ENCODE peak calls at places on chromosomes 13 and 19, in five cellular contexts. One of them, this sample, is unnamed.

GRCh38 chr13:83248751-83249150 is 633.5 kb downstream of the SLITRK1 start:
- DNase-seq in GM12878: no peak
- DNase-seq in K562: no peak
- DNase-seq in A549: no peak
- DNase-seq in HepG2: no peak
- DNase-seq in this sample: no peak

GRCh38 chr19:29478578-29479565 is 46.9 kb upstream of the VSTM2B start:
- DNase-seq in GM12878: no peak
- DNase-seq in K562: peak
- DNase-seq in A549: peak
- DNase-seq in HepG2: peak
- DNase-seq in this sample: peak

GRCh38 chr13:39892731-39893293 is 237.3 kb downstream of the COG6 start:
- DNase-seq in GM12878: no peak
- DNase-seq in K562: no peak
- DNase-seq in A549: no peak
- DNase-seq in HepG2: no peak
- DNase-seq in this sample: no peak

GRCh38 chr19:30160426-30160825 is 211.8 kb upstream of the ZNF536 start:
- DNase-seq in GM12878: no peak
- DNase-seq in K562: no peak
- DNase-seq in A549: no peak
- DNase-seq in HepG2: no peak
- DNase-seq in this sample: no peak

GRCh38 chr13:85371254-85371653 is 428.0 kb downstream of the SLITRK6 start:
- DNase-seq in GM12878: no peak
- DNase-seq in K562: no peak
- DNase-seq in A549: no peak
- DNase-seq in HepG2: peak
- DNase-seq in this sample: no peak

GRCh38 chr13:37791699-37792098 is 77.9 kb downstream of the TRPC4 start:
- DNase-seq in GM12878: no peak
- DNase-seq in K562: no peak
- DNase-seq in A549: no peak
- DNase-seq in HepG2: no peak
- DNase-seq in this sample: no peak

GRCh38 chr13:103615778-103616177 is 549.6 kb upstream of the SLC10A2 start:
- DNase-seq in GM12878: no peak
- DNase-seq in K562: no peak
- DNase-seq in A549: no peak
- DNase-seq in HepG2: no peak
- DNase-seq in this sample: no peak

GRCh38 chr19:4913996-4914735 is 4.9 kb downstream of the UHRF1 start:
- DNase-seq in GM12878: no peak
- DNase-seq in K562: no peak
- DNase-seq in A549: no peak
- DNase-seq in HepG2: no peak
- DNase-seq in this sample: no peak

GRCh38 chr13:26601669-26602068 is 44.2 kb downstream of the WASF3 start:
- DNase-seq in GM12878: peak
- DNase-seq in K562: no peak
- DNase-seq in A549: no peak
- DNase-seq in HepG2: no peak
- DNase-seq in this sample: no peak

GRCh38 chr19:46724468-46724867 is 7.6 kb upstream of the PRKD2 start:
- DNase-seq in GM12878: no peak
- DNase-seq in K562: no peak
- DNase-seq in A549: no peak
- DNase-seq in HepG2: no peak
- DNase-seq in this sample: no peak

GRCh38 chr19:993361-993830 is 6.8 kb upstream of the GRIN3B start:
- DNase-seq in GM12878: no peak
- DNase-seq in K562: no peak
- DNase-seq in A549: no peak
- DNase-seq in HepG2: peak
- DNase-seq in this sample: peak
- TF ChIP-seq ESRRA in GM12878: no peak
- TF ChIP-seq ESRRA in K562: no peak
- TF ChIP-seq ESRRA in A549: no peak
- TF ChIP-seq ESRRA in HepG2: no peak
- TF ChIP-seq ESRRA in this sample: no peak

DNA sequence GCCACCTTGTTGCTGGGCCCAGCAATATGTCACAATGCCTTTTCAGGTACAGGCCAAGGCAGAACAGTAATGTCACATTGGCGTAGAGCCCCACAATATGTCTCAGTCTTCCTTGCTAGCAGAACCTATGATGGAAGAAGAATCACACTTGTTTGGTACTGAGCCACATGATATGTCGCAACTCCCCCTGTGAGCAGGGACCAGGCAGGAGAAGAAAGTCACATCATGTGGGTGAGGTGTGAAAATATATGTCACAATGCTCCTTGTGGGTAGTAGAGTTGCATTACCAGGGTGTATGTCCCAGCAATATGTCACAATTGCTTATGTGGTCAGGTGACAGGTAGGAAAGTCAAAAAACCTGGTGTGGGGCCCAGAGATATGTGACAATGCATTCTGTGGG is 7.1 kb upstream of the ZNF91 start:
- DNase-seq in GM12878: no peak
- DNase-seq in K562: no peak
- DNase-seq in A549: no peak
- DNase-seq in HepG2: no peak
- DNase-seq in this sample: no peak
- TF ChIP-seq ESRRA in GM12878: no peak
- TF ChIP-seq ESRRA in K562: no peak
- TF ChIP-seq ESRRA in A549: no peak
- TF ChIP-seq ESRRA in HepG2: no peak
- TF ChIP-seq ESRRA in this sample: no peak

GRCh38 chr19:44747739-44748425 is 626 bp upstream of the BCL3 start:
- DNase-seq in GM12878: no peak
- DNase-seq in K562: no peak
- DNase-seq in A549: peak
- DNase-seq in HepG2: peak
- DNase-seq in this sample: no peak
- TF ChIP-seq ESRRA in GM12878: no peak
- TF ChIP-seq ESRRA in K562: no peak
- TF ChIP-seq ESRRA in A549: no peak
- TF ChIP-seq ESRRA in HepG2: no peak
- TF ChIP-seq ESRRA in this sample: no peak

GRCh38 chr13:98022210-98022609 is 68.7 kb downstream of the IPO5 start:
- DNase-seq in GM12878: no peak
- DNase-seq in K562: no peak
- DNase-seq in A549: no peak
- DNase-seq in HepG2: peak
- DNase-seq in this sample: no peak
- TF ChIP-seq ESRRA in GM12878: no peak
- TF ChIP-seq ESRRA in K562: no peak
- TF ChIP-seq ESRRA in A549: no peak
- TF ChIP-seq ESRRA in HepG2: no peak
- TF ChIP-seq ESRRA in this sample: no peak

GRCh38 chr13:42174344-42175162 is 97.4 kb upstream of the AKAP11 start:
- DNase-seq in GM12878: no peak
- DNase-seq in K562: peak
- DNase-seq in A549: no peak
- DNase-seq in HepG2: no peak
- DNase-seq in this sample: no peak
- TF ChIP-seq ESRRA in GM12878: no peak
- TF ChIP-seq ESRRA in K562: peak
- TF ChIP-seq ESRRA in A549: no peak
- TF ChIP-seq ESRRA in HepG2: no peak
- TF ChIP-seq ESRRA in this sample: no peak

DNA sequence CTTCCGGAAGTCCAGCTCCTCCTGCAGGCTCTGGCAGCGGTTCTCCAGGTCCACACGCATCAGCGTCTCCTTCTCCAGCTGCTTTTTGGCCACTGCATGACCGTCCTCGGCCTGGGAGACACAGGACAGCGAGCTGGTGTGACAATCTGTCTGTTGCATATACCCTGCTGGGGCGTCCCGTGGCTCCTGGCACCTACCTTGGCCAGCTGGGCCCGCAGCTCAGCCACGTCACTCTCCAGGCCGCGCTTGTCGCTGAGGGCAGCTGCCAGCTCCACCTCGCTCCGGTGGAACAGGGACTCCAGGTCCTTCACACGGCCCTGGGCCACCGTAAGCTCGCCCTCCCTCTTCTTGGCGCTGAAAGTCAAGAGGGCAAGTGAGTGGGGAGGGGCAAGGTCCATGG is 10.8 kb upstream of the TIMM13 start:
- DNase-seq in GM12878: no peak
- DNase-seq in K562: no peak
- DNase-seq in A549: no peak
- DNase-seq in HepG2: no peak
- DNase-seq in this sample: no peak
- TF ChIP-seq ESRRA in GM12878: no peak
- TF ChIP-seq ESRRA in K562: no peak
- TF ChIP-seq ESRRA in A549: no peak
- TF ChIP-seq ESRRA in HepG2: no peak
- TF ChIP-seq ESRRA in this sample: no peak

GRCh38 chr13:73580868-73581267 is 522.1 kb downstream of the KLF5 start:
- DNase-seq in GM12878: no peak
- DNase-seq in K562: no peak
- DNase-seq in A549: no peak
- DNase-seq in HepG2: no peak
- DNase-seq in this sample: no peak

GRCh38 chr13:73578251-73578875 is 519.6 kb downstream of the KLF5 start:
- DNase-seq in GM12878: no peak
- DNase-seq in K562: no peak
- DNase-seq in A549: no peak
- DNase-seq in HepG2: no peak
- DNase-seq in this sample: no peak

GRCh38 chr13:73579574-73580274 is 520.9 kb downstream of the KLF5 start:
- DNase-seq in GM12878: no peak
- DNase-seq in K562: no peak
- DNase-seq in A549: no peak
- DNase-seq in HepG2: no peak
- DNase-seq in this sample: no peak

GRCh38 chr13:73572824-73573223 is 514.0 kb downstream of the KLF5 start:
- DNase-seq in GM12878: no peak
- DNase-seq in K562: no peak
- DNase-seq in A549: no peak
- DNase-seq in HepG2: no peak
- DNase-seq in this sample: no peak

GRCh38 chr13:73576291-73576690 is 517.5 kb downstream of the KLF5 start:
- DNase-seq in GM12878: no peak
- DNase-seq in K562: no peak
- DNase-seq in A549: no peak
- DNase-seq in HepG2: no peak
- DNase-seq in this sample: no peak
- TF ChIP-seq ESRRA in GM12878: no peak
- TF ChIP-seq ESRRA in K562: no peak
- TF ChIP-seq ESRRA in A549: no peak
- TF ChIP-seq ESRRA in HepG2: no peak
- TF ChIP-seq ESRRA in this sample: no peak

GRCh38 chr19:6092329-6093286 is 17.7 kb downstream of the RFX2 start:
- DNase-seq in GM12878: no peak
- DNase-seq in K562: peak
- DNase-seq in A549: peak
- DNase-seq in HepG2: peak
- DNase-seq in this sample: peak
- TF ChIP-seq ESRRA in GM12878: no peak
- TF ChIP-seq ESRRA in K562: peak
- TF ChIP-seq ESRRA in A549: no peak
- TF ChIP-seq ESRRA in HepG2: no peak
- TF ChIP-seq ESRRA in this sample: no peak

GRCh38 chr19:16365300-16365996 is 40.8 kb downstream of the KLF2 start:
- DNase-seq in GM12878: no peak
- DNase-seq in K562: no peak
- DNase-seq in A549: no peak
- DNase-seq in HepG2: no peak
- DNase-seq in this sample: no peak

GRCh38 chr19:16368385-16369305 is 44.0 kb downstream of the KLF2 start:
- DNase-seq in GM12878: no peak
- DNase-seq in K562: no peak
- DNase-seq in A549: no peak
- DNase-seq in HepG2: peak
- DNase-seq in this sample: no peak

GRCh38 chr19:16366056-16366432 is 41.4 kb downstream of the KLF2 start:
- DNase-seq in GM12878: no peak
- DNase-seq in K562: no peak
- DNase-seq in A549: no peak
- DNase-seq in HepG2: no peak
- DNase-seq in this sample: no peak

GRCh38 chr19:16367269-16367683 is 42.6 kb downstream of the KLF2 start:
- DNase-seq in GM12878: peak
- DNase-seq in K562: no peak
- DNase-seq in A549: no peak
- DNase-seq in HepG2: no peak
- DNase-seq in this sample: no peak

DNA sequence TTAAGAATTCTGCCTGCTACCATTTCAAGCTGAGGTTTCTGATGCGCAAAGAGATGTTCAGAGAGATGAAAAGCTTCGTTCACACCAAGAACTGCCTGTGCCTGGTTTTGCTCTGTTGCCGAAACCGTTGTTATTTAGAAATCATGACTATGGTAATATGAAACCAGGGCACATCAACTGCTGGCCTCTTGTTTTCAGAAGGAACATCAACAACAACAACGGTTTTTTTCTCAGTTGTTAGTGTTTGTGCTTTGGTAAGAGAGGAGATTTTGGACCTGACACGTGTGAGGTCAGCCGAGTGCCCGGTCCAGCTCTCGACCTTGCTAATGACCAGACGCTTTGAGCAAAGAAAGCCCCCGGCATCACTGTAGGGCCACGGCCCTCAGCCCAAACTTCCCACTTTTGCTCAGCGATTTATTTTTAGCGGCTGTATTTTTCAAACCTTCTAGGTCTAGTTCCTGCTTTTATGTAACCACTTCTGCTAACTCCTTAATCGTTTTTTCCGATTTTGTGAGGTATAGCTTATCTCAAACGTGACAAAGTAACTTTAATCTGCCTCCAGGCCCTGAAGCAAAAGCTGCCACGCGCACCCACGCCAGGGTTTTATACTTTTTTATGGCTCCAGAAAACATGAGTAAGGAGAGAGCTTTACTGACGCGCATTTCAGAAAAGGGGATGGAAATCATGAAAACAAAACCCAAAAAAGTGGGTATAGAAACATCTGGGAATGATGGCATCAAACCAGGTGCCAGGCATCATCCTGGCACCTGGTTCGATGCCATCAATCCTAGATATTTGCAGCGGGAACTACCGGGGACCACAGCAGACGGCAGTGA is 42.0 kb downstream of the KLF2 start:
- DNase-seq in GM12878: peak
- DNase-seq in K562: no peak
- DNase-seq in A549: no peak
- DNase-seq in HepG2: no peak
- DNase-seq in this sample: no peak
- TF ChIP-seq ESRRA in GM12878: no peak
- TF ChIP-seq ESRRA in K562: no peak
- TF ChIP-seq ESRRA in A549: no peak
- TF ChIP-seq ESRRA in HepG2: no peak
- TF ChIP-seq ESRRA in this sample: no peak

DNA sequence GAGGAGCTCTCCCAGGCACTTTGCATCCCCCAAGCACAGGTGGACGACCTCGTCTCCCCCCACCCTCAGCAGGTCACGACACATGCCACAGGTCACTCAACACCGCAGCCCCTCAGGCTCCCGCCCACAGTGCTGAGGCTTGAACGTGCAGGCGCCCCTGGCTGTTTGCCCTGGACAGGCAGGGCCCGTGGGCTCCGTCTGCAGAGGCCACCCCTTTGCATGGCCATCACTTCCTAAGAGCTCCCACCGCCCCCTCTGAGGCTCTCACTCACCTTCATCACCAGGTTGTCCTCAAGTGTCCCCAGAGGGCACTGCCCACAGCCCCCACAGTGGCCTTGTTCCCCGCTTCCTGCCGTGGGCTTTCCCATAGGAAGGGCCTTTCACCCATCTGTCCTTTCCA is 132.1 kb upstream of the MCF2L start:
- DNase-seq in GM12878: no peak
- DNase-seq in K562: no peak
- DNase-seq in A549: no peak
- DNase-seq in HepG2: no peak
- DNase-seq in this sample: no peak
- TF ChIP-seq ESRRA in GM12878: no peak
- TF ChIP-seq ESRRA in K562: no peak
- TF ChIP-seq ESRRA in A549: no peak
- TF ChIP-seq ESRRA in HepG2: no peak
- TF ChIP-seq ESRRA in this sample: no peak

This sample was measured in WTC11.